ENCODE peak calls at places on chromosomes 16 and 17, in four cellular contexts. K, R, O and T are unnamed samples.

GRCh38 chr17:28261219-28261618 is 57.8 kb upstream of the TMEM97 start:
- DNase-seq in R (no peak), O (no peak), K (no peak), T (no peak)

GRCh38 chr16:27665881-27666280 is 115.9 kb downstream of the KATNIP start:
- DNase-seq in O (no peak), R (no peak), K (no peak), T (no peak)

GRCh38 chr16:67884684-67885083 is at the start of gene NRN1L:
- DNase-seq in K (peak), R (no peak), O (no peak), T (peak)

GRCh38 chr16:22397459-22397858 is 23.0 kb upstream of the CDR2 start:
- DNase-seq in K (no peak), O (no peak), R (no peak), T (no peak)

GRCh38 chr16:2210009-2210332 is 692 bp downstream of the BRICD5 start:
- DNase-seq in O (no peak), K (no peak), R (no peak), T (no peak)

GRCh38 chr17:59707971-59708425 is 544 bp downstream of the VMP1 start:
- DNase-seq in O (no peak), R (no peak), K (no peak), T (no peak)

GRCh38 chr17:13393841-13394710 is 207.7 kb downstream of the HS3ST3A1 start:
- DNase-seq in R (no peak), K (peak), O (no peak), T (no peak)

GRCh38 chr16:67241008-67241900 is 6.0 kb downstream of the FHOD1 start:
- DNase-seq in R (peak), K (peak), O (no peak), T (no peak)

GRCh38 chr16:269061-269796 is 6.5 kb downstream of the RGS11 start:
- DNase-seq in R (no peak), K (no peak), O (no peak), T (no peak)

GRCh38 chr16:65548470-65548869 is 426.6 kb upstream of the CDH11 start:
- DNase-seq in R (no peak), O (no peak), K (no peak), T (peak)

GRCh38 chr16:85998178-85998867 is 99.4 kb downstream of the IRF8 start:
- DNase-seq in R (no peak), K (no peak), O (no peak), T (no peak)

GRCh38 chr17:50660042-50660886 is 25.6 kb downstream of the ABCC3 start:
- DNase-seq in R (peak), O (no peak), K (peak), T (no peak)

GRCh38 chr17:31202968-31203367 is 94.1 kb downstream of the OMG start:
- DNase-seq in O (no peak), R (no peak), K (no peak), T (no peak)

GRCh38 chr16:6913535-6913934 is 419.1 kb upstream of the RBFOX1 start:
- DNase-seq in O (no peak), K (no peak), R (no peak), T (no peak)

GRCh38 chr17:181213-182163 is at the start of gene DOC2B:
- DNase-seq in O (no peak), K (no peak), R (no peak), T (peak)

GRCh38 chr16:11737678-11738077 is 5.0 kb downstream of the TXNDC11 start:
- DNase-seq in R (no peak), O (no peak), K (no peak), T (no peak)

GRCh38 chr16:58022601-58023371 is 2.8 kb upstream of the MMP15 start:
- DNase-seq in K (no peak), O (no peak), R (no peak), T (no peak)

GRCh38 chr16:88688013-88688778 is 1.9 kb upstream of the SNAI3 start:
- DNase-seq in O (no peak), R (no peak), K (peak), T (no peak)

GRCh38 chr16:4529085-4530060 is 9.2 kb downstream of the CDIP1 start:
- DNase-seq in R (no peak), O (peak), K (no peak), T (peak)

GRCh38 chr17:70059649-70060048 is 15.4 kb upstream of the KCNJ16 start:
- DNase-seq in K (no peak), R (no peak), O (no peak), T (no peak)

GRCh38 chr16:4615389-4616046 is 830 bp upstream of the UBALD1 start:
- DNase-seq in K (no peak), O (no peak), R (no peak), T (no peak)

GRCh38 chr16:12387311-12387710 is 410.8 kb downstream of the SNX29 start:
- DNase-seq in O (no peak), R (no peak), K (peak), T (no peak)

GRCh38 chr17:57215317-57215716 is 41.0 kb upstream of the MSI2 start:
- DNase-seq in R (no peak), K (peak), O (no peak), T (no peak)

GRCh38 chr17:76142044-76143041 is 1.3 kb upstream of the FOXJ1 start:
- DNase-seq in R (no peak), O (no peak), K (no peak), T (no peak)

GRCh38 chr16:2973081-2973480 is 3.9 kb downstream of the PAQR4 start:
- DNase-seq in O (no peak), R (no peak), K (no peak), T (no peak)

GRCh38 chr16:80883159-80883642 is 78.8 kb upstream of the CDYL2 start:
- DNase-seq in K (no peak), O (no peak), R (peak), T (no peak)

GRCh38 chr17:60108712-60109111 is 30.0 kb upstream of the HEATR6 start:
- DNase-seq in K (no peak), R (no peak), O (no peak), T (no peak)

GRCh38 chr17:50052822-50053653 is 2.9 kb upstream of the ITGA3 start:
- DNase-seq in O (no peak), R (peak), K (peak), T (no peak)

GRCh38 chr17:47686276-47686635 is 7.7 kb upstream of the TBKBP1 start:
- DNase-seq in O (no peak), K (no peak), R (no peak), T (no peak)

GRCh38 chr17:73166731-73167581 is 2.1 kb downstream of the SSTR2 start:
- DNase-seq in O (no peak), K (no peak), R (no peak), T (no peak)

GRCh38 chr16:56269824-56270684 is 78.8 kb downstream of the GNAO1 start:
- DNase-seq in R (peak), O (no peak), K (peak), T (peak)

GRCh38 chr16:73152731-73153130 is 104.8 kb upstream of the ZFHX3 start:
- DNase-seq in R (peak), O (no peak), K (no peak), T (peak)

GRCh38 chr17:48500435-48501426 is 30.1 kb downstream of the HOXB1 start:
- DNase-seq in O (no peak), R (no peak), K (peak), T (no peak)

GRCh38 chr17:29048440-29049360 is 5.8 kb downstream of the PIPOX start:
- DNase-seq in K (no peak), O (no peak), R (no peak), T (no peak)

GRCh38 chr17:5226940-5227878 is 7.5 kb downstream of the SCIMP start:
- DNase-seq in K (no peak), O (peak), R (no peak), T (no peak)

DNA sequence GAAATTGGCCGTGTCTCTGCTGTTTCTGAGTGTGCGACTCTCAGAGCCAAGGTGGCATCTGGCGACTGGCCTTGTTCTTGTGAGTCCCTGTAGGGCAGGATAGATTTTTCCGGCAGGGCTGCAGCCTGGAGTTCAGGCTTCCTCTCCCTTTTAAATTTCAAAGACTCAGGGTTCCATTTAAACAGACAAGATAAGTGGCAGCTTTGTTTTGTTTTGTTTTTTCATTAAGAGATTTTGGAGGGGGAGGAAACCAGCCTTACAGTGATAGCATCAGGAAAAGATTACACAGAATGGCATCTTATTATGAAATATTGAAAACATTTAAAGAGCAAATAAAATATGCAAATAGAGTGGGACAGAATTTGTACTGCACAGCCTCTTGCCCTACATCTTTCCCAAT is 151.3 kb downstream of the RPTOR start:
- DNase-seq in O (no peak), R (no peak), K (no peak), T (no peak)
- TF ChIP-seq CREM in O (no peak), R (no peak), K (no peak), T (no peak)

GRCh38 chr17:77446959-77447634 is 306.3 kb downstream of the SEC14L1 start:
- DNase-seq in R (no peak), O (no peak), K (no peak), T (no peak)

GRCh38 chr17:77444653-77445029 is 303.9 kb downstream of the SEC14L1 start:
- DNase-seq in R (no peak), K (peak), O (peak), T (no peak)

GRCh38 chr17:77445030-77445907 is 304.5 kb downstream of the SEC14L1 start:
- DNase-seq in O (peak), K (no peak), R (no peak), T (no peak)

GRCh38 chr17:77443743-77444260 is 303.0 kb downstream of the SEC14L1 start:
- DNase-seq in R (no peak), O (no peak), K (no peak), T (no peak)

DNA sequence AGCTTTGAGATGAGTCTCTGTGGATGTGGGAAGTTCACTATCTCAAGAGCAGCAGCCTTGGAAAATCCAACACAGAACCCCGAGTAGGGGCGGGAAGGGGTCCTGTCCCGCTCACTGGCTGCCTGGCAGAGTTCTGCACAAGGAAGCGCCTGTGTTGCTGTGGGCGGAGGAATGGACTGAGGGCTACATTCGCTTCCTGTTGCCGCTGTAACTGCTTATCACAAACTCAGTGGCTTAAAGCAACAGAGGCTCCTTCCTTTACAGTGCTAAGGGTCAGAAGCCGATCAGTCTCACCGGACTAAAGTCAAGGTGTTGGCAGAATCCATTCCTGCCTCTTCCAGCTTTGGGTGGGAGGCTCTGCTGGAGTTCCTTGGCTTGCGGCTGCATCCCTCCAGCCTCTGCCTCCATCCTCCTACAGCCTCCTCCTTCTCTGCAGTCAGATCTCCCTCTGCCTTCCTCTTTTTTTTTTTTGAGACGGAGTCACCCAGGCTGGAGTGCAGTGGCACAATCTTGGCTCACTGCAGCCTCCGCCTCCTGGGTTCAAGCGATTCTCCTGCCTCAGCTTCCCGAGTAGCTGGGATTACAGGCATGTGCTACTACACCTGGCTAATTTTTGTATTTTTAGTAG is 305.3 kb downstream of the SEC14L1 start:
- DNase-seq in R (no peak), O (no peak), K (peak), T (no peak)
- TF ChIP-seq ETV6 in R (no peak), O (no peak), K (no peak), T (no peak)

GRCh38 chr17:16817201-16817600 is 127.2 kb downstream of the CCDC144A start:
- DNase-seq in R (no peak), O (no peak), K (no peak), T (no peak)
- TF ChIP-seq CREM in R (no peak), O (no peak), K (no peak), T (no peak)

GRCh38 chr17:81096741-81097133 is 61.8 kb downstream of the BAIAP2 start:
- DNase-seq in R (no peak), K (peak), O (no peak), T (no peak)

GRCh38 chr17:81093576-81094223 is 58.7 kb downstream of the BAIAP2 start:
- DNase-seq in K (no peak), O (no peak), R (no peak), T (no peak)

GRCh38 chr17:81095608-81095888 is 60.6 kb downstream of the BAIAP2 start:
- DNase-seq in O (no peak), K (no peak), R (no peak), T (no peak)

GRCh38 chr17:81094224-81094743 is 59.3 kb downstream of the BAIAP2 start:
- DNase-seq in R (no peak), K (no peak), O (no peak), T (no peak)

DNA sequence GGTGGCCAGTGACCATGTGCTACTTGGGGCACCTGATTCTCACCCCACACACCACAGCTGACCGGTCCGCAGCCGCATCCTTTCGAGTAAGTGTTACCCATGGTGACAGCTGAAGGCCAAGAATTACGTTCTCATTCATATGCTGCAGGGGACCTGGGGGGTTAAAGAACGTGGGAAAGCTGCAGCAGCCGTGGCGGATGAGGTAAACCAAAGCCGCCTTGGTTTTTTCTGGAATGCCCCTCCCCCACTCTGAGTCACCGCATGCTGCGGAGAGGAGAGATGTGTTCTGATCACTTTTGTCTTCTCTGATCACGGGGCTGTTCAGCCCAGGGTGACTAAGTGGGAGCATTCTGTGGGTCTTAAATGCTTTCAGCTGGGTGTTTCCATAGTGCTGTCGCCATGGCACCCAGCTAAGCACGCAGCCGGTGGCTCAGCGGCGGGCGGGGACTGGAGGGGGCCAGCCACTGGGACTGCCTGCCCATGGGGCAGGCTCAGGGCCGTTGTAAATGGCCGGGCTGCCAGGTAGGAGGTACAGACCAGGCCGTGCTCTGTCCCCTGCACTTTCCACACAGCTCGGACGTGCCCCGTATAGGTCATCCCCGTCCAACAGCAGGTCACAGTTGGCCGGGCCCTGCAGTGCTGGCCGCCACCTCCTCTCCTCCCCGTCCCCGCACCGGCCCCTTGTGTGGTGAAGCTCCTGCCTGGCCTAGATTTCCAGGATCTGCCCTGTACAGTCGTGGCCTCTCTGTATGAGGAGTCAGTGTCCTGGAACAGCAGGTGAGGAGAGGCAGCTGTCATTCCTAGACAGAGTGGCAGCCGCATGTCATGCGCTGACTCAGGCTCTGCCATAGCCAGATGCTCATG is 60.0 kb downstream of the BAIAP2 start:
- DNase-seq in O (peak), K (peak), R (peak), T (peak)
- TF ChIP-seq ETV6 in O (no peak), K (no peak), R (no peak), T (no peak)